ENCODE peak calls at places on chromosomes 7 and 10, in nine cellular contexts. S, P, I, A, N, K, H, V and T are unnamed samples.

GRCh38 chr10:93074597-93075368 is 1.1 kb downstream of the CYP26A1 start:
- DNase-seq in S (no peak), P (no peak), I (no peak), A (peak; percentile 59), N (no peak), K (no peak), H (no peak), V (no peak), T (peak; percentile 37)

GRCh38 chr7:84251183-84251845 is 56.7 kb upstream of the SEMA3A start:
- DNase-seq in S (peak; percentile 71), P (no peak), I (peak; percentile 90), A (peak; percentile 43), N (no peak), K (peak; percentile 35), H (no peak), V (no peak), T (peak; percentile 51)

GRCh38 chr7:31119249-31119648 is 67.1 kb downstream of the ADCYAP1R1 start:
- DNase-seq in S (no peak), P (no peak), I (no peak), A (no peak), N (no peak), K (no peak), H (no peak), V (no peak), T (no peak)

GRCh38 chr7:110871856-110872255 is 219.1 kb upstream of the LRRN3 start:
- DNase-seq in S (no peak), P (no peak), I (no peak), A (peak; percentile 35), N (no peak), K (no peak), H (no peak), V (no peak), T (no peak)

GRCh38 chr10:124798364-124798763 is 3.3 kb upstream of the ABRAXAS2 start:
- DNase-seq in S (no peak), P (no peak), I (no peak), A (no peak), N (no peak), K (no peak), H (no peak), V (no peak), T (no peak)

GRCh38 chr10:114544045-114544659 is 113.9 kb downstream of the ABLIM1 start:
- DNase-seq in S (no peak), P (peak; percentile 34), I (no peak), A (no peak), N (no peak), K (peak; percentile 74), H (no peak), V (no peak), T (no peak)

GRCh38 chr10:96613565-96613964 is 26.8 kb upstream of the TM9SF3 start:
- DNase-seq in S (no peak), P (no peak), I (peak; percentile 3), A (no peak), N (no peak), K (no peak), H (no peak), V (no peak), T (no peak)

GRCh38 chr7:49774459-49775064 is 1.1 kb downstream of the VWC2 start:
- DNase-seq in S (no peak), P (no peak), I (no peak), A (peak; percentile 70), N (no peak), K (no peak), H (no peak), V (peak; percentile 47), T (no peak)

GRCh38 chr7:67618569-67619543 is 622.2 kb downstream of the TYW1 start:
- DNase-seq in S (no peak), P (no peak), I (no peak), A (peak; percentile 1), N (no peak), K (no peak), H (no peak), V (no peak), T (no peak)

GRCh38 chr7:135169141-135169935 is 1.2 kb downstream of the CYREN start:
- DNase-seq in S (peak; percentile 41), P (peak; percentile 35), I (peak; percentile 59), A (peak; percentile 79), N (peak; percentile 73), K (peak; percentile 62), H (no peak), V (peak; percentile 6), T (peak; percentile 34)
- H3K27ac ChIP-seq in S (peak overlapping the region; percentile 99), P (peak overlapping the region; percentile 94), I (peak overlapping the region; percentile 96), A (peak overlapping the region; percentile 97), N (peak overlapping the region; percentile 100), K (peak overlapping the region; percentile 81), H (peak overlapping the region; percentile 91), V (no peak overlapping the region), T (peak overlapping the region; percentile 83)

GRCh38 chr7:44632196-44632595 is 25.8 kb downstream of the OGDH start:
- DNase-seq in S (no peak), P (no peak), I (no peak), A (no peak), N (no peak), K (no peak), H (no peak), V (no peak), T (no peak)

GRCh38 chr7:44633254-44634186 is 27.1 kb downstream of the OGDH start:
- DNase-seq in S (peak; percentile 94), P (peak; percentile 61), I (peak; percentile 97), A (no peak), N (peak; percentile 66), K (peak; percentile 58), H (peak; percentile 80), V (no peak), T (peak; percentile 79)

GRCh38 chr7:44634839-44635591 is 28.6 kb downstream of the OGDH start:
- DNase-seq in S (no peak), P (no peak), I (no peak), A (no peak), N (peak; percentile 59), K (no peak), H (no peak), V (no peak), T (peak; percentile 89)

GRCh38 chr7:44636041-44636580 is 29.7 kb downstream of the OGDH start:
- DNase-seq in S (no peak), P (no peak), I (no peak), A (no peak), N (no peak), K (no peak), H (no peak), V (no peak), T (peak; percentile 19)

GRCh38 chr7:44634187-44634838 is 27.9 kb downstream of the OGDH start:
- DNase-seq in S (no peak), P (no peak), I (peak; percentile 25), A (no peak), N (no peak), K (peak; percentile 68), H (no peak), V (no peak), T (peak; percentile 18)
- H3K4me1 ChIP-seq in S (peaks cover 29% of the 10 kb centered on the region), P (peaks cover 100% of the 10 kb centered on the region), I (peaks cover 41% of the 10 kb centered on the region), A (peaks cover 34% of the 10 kb centered on the region), N (peaks cover 99% of the 10 kb centered on the region), K (peaks cover 64% of the 10 kb centered on the region), H (no peaks in the 10 kb centered on the region), V (peaks cover 21% of the 10 kb centered on the region), T (peaks cover 83% of the 10 kb centered on the region)

GRCh38 chr7:114418117-114418516 is 3.5 kb downstream of the FOXP2 start:
- DNase-seq in S (no peak), P (no peak), I (no peak), A (no peak), N (no peak), K (no peak), H (no peak), V (no peak), T (no peak)
- H3K27ac ChIP-seq in S (no peak overlapping the region), P (no peak overlapping the region), I (no peak overlapping the region), A (no peak overlapping the region), N (no peak overlapping the region), K (no peak overlapping the region), H (peak overlapping the region; percentile 58), V (no peak overlapping the region), T (no peak overlapping the region)

GRCh38 chr7:1632916-1633785 is 36.9 kb upstream of the ELFN1 start:
- DNase-seq in S (no peak), P (no peak), I (no peak), A (no peak), N (no peak), K (no peak), H (no peak), V (no peak), T (no peak)
- H3K4me1 ChIP-seq in S (no peaks in the 10 kb centered on the region), P (no peaks in the 10 kb centered on the region), I (no peaks in the 10 kb centered on the region), A (no peaks in the 10 kb centered on the region), N (no peaks in the 10 kb centered on the region), K (no peaks in the 10 kb centered on the region), H (no peaks in the 10 kb centered on the region), V (no peaks in the 10 kb centered on the region), T (no peaks in the 10 kb centered on the region)

GRCh38 chr7:101942603-101943210 is 125.3 kb downstream of the CUX1 start:
- DNase-seq in S (no peak), P (no peak), I (no peak), A (no peak), N (no peak), K (peak; percentile 57), H (no peak), V (no peak), T (no peak)
- H3K27ac ChIP-seq in S (peak overlapping the region; percentile 6), P (no peak overlapping the region), I (no peak overlapping the region), A (peak overlapping the region; percentile 86), N (peak overlapping the region; percentile 20), K (peak overlapping the region; percentile 84), H (peak overlapping the region; percentile 88), V (no peak overlapping the region), T (peak overlapping the region; percentile 24)

DNA sequence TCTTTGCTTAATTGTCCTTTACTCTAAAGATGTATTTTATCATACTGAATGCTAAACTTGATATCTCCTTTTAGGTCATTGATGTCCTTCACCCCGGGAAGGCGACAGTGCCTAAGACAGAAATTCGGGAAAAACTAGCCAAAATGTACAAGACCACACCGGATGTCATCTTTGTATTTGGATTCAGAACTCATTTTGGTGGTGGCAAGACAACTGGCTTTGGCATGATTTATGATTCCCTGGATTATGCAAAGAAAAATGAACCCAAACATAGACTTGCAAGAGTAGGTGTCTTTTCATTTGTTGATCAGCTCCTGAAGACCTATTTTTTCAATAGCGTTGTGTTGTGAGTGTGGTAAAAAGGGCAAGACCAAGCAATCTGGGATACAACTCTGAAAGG is 1.8 kb downstream of the RPS24 start:
- DNase-seq in S (no peak), P (no peak), I (no peak), A (no peak), N (no peak), K (no peak), H (no peak), V (no peak), T (no peak)
- H3K4me1 ChIP-seq in S (peaks cover 9% of the 10 kb centered on the region), P (peaks cover 44% of the 10 kb centered on the region), I (peaks cover 2% of the 10 kb centered on the region), A (peaks cover 56% of the 10 kb centered on the region), N (peaks cover 67% of the 10 kb centered on the region), K (peaks cover 39% of the 10 kb centered on the region), H (peaks cover 13% of the 10 kb centered on the region), V (peaks cover 3% of the 10 kb centered on the region), T (peaks cover 8% of the 10 kb centered on the region)

GRCh38 chr7:150715293-150715692 is 1.1 kb upstream of the GIMAP1 start:
- DNase-seq in S (no peak), P (no peak), I (no peak), A (no peak), N (no peak), K (no peak), H (no peak), V (no peak), T (no peak)
- H3K27ac ChIP-seq in S (no peak overlapping the region), P (peak overlapping the region; percentile 73), I (no peak overlapping the region), A (no peak overlapping the region), N (peak overlapping the region; percentile 79), K (no peak overlapping the region), H (peak overlapping the region; percentile 57), V (no peak overlapping the region), T (no peak overlapping the region)